ENCODE peak calls at places on chromosomes 16 and 17, in ten cellular contexts. Q is suprapubic skin; X is CD4-positive, alpha-beta T cell; N is PC-9; V is CD8-positive, alpha-beta T cell; R is mucosa of descending colon; K is cardiac fibroblast; L is A549; E is endothelial cell; O is choroid plexus epithelial cell. C is an unnamed sample.

GRCh38 chr16:57315401-57315800 is 30.9 kb upstream of the PLLP start:
- DNase-seq in K (no peak), L (no peak), N (no peak), Q (peak), R (no peak), V (no peak), X (no peak), O (no peak), E (no peak), C (no peak)

GRCh38 chr17:204427-205175 is 23.2 kb upstream of the DOC2B start:
- DNase-seq in V (no peak), N (no peak), K (no peak), O (no peak), Q (no peak), R (no peak), L (no peak), E (no peak), X (no peak), C (no peak)

GRCh38 chr16:47311738-47312505 is 148.9 kb downstream of the ITFG1 start:
- DNase-seq in E (no peak), K (peak), N (peak), L (peak), X (no peak), Q (no peak), R (peak), O (peak), V (no peak), C (peak)

GRCh38 chr17:83056583-83057396 is 22.6 kb upstream of the METRNL start:
- DNase-seq in Q (no peak), N (no peak), R (no peak), K (no peak), V (no peak), E (peak), L (no peak), X (no peak), O (no peak), C (no peak)

GRCh38 chr16:65306313-65306712 is 184.4 kb upstream of the CDH11 start:
- DNase-seq in O (no peak), X (no peak), L (no peak), E (no peak), N (no peak), Q (no peak), V (no peak), R (no peak), K (no peak), C (no peak)

GRCh38 chr16:52467753-52468152 is 79.2 kb downstream of the TOX3 start:
- DNase-seq in O (no peak), Q (no peak), E (no peak), V (no peak), K (no peak), X (no peak), R (no peak), L (no peak), N (no peak), C (no peak)

GRCh38 chr17:50150354-50151040 is at the start of gene PPP1R9B:
- DNase-seq in N (no peak), V (no peak), L (no peak), X (no peak), R (no peak), E (no peak), Q (no peak), O (no peak), K (no peak), C (no peak)

GRCh38 chr17:58966208-58966607 is 140.5 kb downstream of the TRIM37 start:
- DNase-seq in O (no peak), R (no peak), Q (no peak), N (no peak), V (no peak), L (no peak), X (no peak), E (no peak), K (no peak), C (no peak)

GRCh38 chr17:4540224-4541040 is 14.8 kb downstream of the MYBBP1A start:
- DNase-seq in L (no peak), R (no peak), X (no peak), O (no peak), V (no peak), Q (no peak), N (no peak), E (peak), K (no peak), C (no peak)

GRCh38 chr17:80791758-80792284 is 199.8 kb upstream of the CHMP6 start:
- DNase-seq in V (no peak), K (peak), L (peak), R (peak), N (peak), Q (peak), X (no peak), E (no peak), O (peak), C (peak)

GRCh38 chr16:1082952-1083675 is 10.6 kb downstream of the SSTR5 start:
- DNase-seq in K (no peak), R (no peak), L (no peak), N (no peak), Q (no peak), V (no peak), E (no peak), O (no peak), X (no peak), C (peak)

GRCh38 chr17:49730078-49730786 is 22.5 kb upstream of the SLC35B1 start:
- DNase-seq in V (no peak), L (no peak), K (peak), N (no peak), Q (peak), X (no peak), O (peak), E (no peak), R (peak), C (no peak)

GRCh38 chr17:73901661-73902415 is 257.6 kb upstream of the SDK2 start:
- DNase-seq in E (peak), O (no peak), R (peak), N (no peak), V (no peak), Q (no peak), K (no peak), L (no peak), X (peak), C (no peak)

GRCh38 chr17:57107498-57108101 is 22.6 kb downstream of the AKAP1 start:
- DNase-seq in O (peak), E (no peak), X (no peak), V (no peak), K (no peak), R (peak), Q (no peak), L (peak), N (peak), C (peak)

GRCh38 chr17:40564195-40564882 is 933 bp downstream of the CCR7 start:
- DNase-seq in Q (no peak), R (no peak), V (no peak), O (no peak), N (no peak), K (no peak), L (no peak), X (no peak), E (no peak), C (no peak)

GRCh38 chr16:28556914-28557320 is 3.2 kb downstream of the SGF29 start:
- DNase-seq in O (no peak), R (no peak), Q (no peak), K (no peak), E (no peak), N (no peak), X (no peak), V (no peak), L (no peak), C (no peak)

GRCh38 chr17:41325126-41325525 is 9.6 kb upstream of the KRTAP17-1 start:
- DNase-seq in N (no peak), X (no peak), Q (no peak), R (no peak), L (no peak), E (no peak), K (no peak), V (no peak), O (no peak), C (no peak)

GRCh38 chr17:39144414-39144813 is 7.0 kb downstream of the PLXDC1 start:
- DNase-seq in N (no peak), L (no peak), O (peak), R (peak), V (no peak), Q (peak), E (no peak), K (peak), X (no peak), C (peak)

GRCh38 chr16:9438991-9439390 is 347.5 kb downstream of the HAPSTR1 start:
- DNase-seq in R (no peak), O (no peak), V (no peak), E (no peak), L (no peak), Q (no peak), N (no peak), K (no peak), X (no peak), C (no peak)

GRCh38 chr16:29784901-29785500 is 5.5 kb upstream of the KIF22 start:
- DNase-seq in O (peak), K (peak), X (peak), L (peak), N (no peak), R (peak), E (peak), Q (peak), V (peak), C (no peak)
- TF ChIP-seq CTCF in O (peak), K (peak), X (peak), L (no peak), N (no peak), R (peak), E (peak), Q (peak), V (peak), C (no peak)

GRCh38 chr16:66658143-66658859 is 38.2 kb downstream of the CMTM4 start:
- DNase-seq in R (no peak), V (no peak), K (no peak), E (no peak), O (no peak), X (no peak), N (no peak), Q (no peak), L (no peak), C (no peak)

GRCh38 chr16:66660422-66661209 is 35.9 kb downstream of the CMTM4 start:
- DNase-seq in L (peak), Q (no peak), R (peak), X (no peak), V (no peak), E (peak), N (no peak), O (peak), K (peak), C (peak)

GRCh38 chr16:66658860-66659190 is 37.7 kb downstream of the CMTM4 start:
- DNase-seq in Q (no peak), L (no peak), R (no peak), O (no peak), V (no peak), X (no peak), N (no peak), E (no peak), K (no peak), C (no peak)

GRCh38 chr16:66661210-66661560 is 35.4 kb downstream of the CMTM4 start:
- DNase-seq in Q (no peak), L (no peak), N (no peak), V (no peak), O (no peak), K (no peak), X (no peak), E (no peak), R (no peak), C (no peak)

DNA sequence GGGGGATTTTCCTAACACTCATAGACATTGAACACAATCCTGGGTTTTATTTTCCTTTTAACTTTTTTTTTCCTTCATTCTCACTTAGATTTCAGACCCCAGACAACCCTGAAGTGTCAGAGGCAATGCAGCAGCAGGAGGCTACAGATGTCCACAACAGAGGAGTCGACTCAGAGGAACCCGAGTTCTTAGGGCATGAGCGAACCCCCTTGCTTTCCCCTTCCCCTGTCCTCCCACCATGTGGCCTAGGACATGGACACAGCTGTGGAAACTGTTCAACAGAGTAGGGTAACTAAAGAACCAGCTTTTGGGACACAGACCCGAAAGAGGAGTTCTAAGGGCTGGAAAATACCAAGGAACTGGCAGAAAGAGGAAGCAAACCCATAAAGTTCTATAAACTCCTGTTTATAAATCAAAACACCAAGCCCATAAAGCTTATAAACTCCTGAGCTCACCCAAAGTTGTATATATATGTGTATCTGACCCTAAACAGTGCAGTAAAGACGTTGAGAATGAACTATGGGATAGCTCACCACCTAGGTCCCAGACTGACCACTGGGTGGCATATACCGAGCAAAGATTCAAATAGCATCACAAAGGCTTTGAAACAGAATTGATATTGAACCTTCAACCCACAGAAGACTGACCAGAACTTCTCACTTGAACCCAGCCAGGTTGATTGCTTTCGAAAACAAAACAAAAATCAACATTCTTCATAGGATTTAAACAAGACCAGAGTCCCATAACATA is 33.9 kb downstream of the CMTM4 start:
- DNase-seq in V (no peak), K (peak), E (no peak), O (peak), R (peak), N (no peak), L (peak), X (no peak), Q (no peak), C (peak)
- TF ChIP-seq CTCF in V (no peak), K (peak), E (no peak), O (peak), R (peak), N (peak), L (peak), X (no peak), Q (peak), C (peak)

DNA sequence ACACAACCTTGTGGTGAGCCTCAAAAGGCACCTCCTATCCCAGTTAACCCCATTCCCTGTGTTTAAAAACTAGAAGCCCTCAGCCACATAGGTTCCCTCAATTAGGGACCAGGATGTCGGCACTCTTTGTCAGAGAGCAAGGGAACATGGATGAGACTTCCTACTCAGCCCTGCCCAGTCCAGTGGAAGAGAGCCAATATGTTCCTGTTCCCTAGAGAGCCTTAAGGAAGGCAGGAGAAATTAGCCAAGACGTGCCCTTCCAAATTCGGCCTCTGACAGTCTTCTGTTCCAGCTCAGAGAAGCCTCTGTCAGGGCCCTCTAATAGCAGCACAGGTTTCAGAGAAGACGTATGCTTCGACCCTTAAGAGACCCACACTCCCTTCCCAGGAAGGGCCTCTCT is 14.6 kb upstream of the DHRS13 start:
- DNase-seq in L (no peak), O (no peak), X (no peak), V (no peak), R (no peak), E (no peak), N (no peak), K (no peak), Q (no peak), C (no peak)
- TF ChIP-seq CTCF in L (no peak), O (no peak), X (no peak), V (no peak), R (no peak), E (no peak), N (no peak), K (no peak), Q (no peak), C (no peak)

GRCh38 chr16:50394215-50394802 is 25.5 kb upstream of the BRD7 start:
- DNase-seq in O (no peak), R (no peak), V (no peak), Q (no peak), L (no peak), N (no peak), E (no peak), X (no peak), K (no peak), C (no peak)
- TF ChIP-seq CTCF in O (no peak), R (no peak), V (no peak), Q (no peak), L (no peak), N (no peak), E (no peak), X (no peak), K (no peak), C (no peak)

DNA sequence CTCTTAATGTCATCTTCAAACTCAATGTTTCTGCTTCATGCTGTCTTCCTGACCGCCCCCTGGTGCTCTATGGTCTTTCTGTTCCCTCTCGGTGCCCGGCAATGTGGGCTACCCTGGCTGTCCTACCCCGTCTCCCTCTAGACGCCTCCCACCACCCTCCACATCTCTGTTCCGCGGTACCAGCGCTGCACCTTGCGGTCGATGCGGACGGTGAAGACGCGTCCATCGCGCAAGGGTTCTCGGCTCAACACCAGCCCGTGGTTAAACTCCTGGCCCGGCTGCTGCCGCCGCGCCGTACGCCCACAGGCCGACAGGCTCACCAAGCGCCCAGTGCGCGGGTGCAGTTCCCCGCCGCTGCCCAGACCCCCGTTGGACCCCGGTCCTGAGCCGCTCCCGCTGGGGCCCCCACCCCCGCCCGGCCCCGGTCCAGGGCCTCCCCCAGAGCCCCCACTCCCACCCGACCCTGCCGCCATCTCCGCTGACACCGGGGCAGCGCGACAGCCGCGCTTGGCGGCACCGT is at the start of gene NEURL4:
- DNase-seq in V (no peak), R (peak), N (no peak), E (no peak), L (peak), K (no peak), X (no peak), O (no peak), Q (no peak), C (no peak)
- TF ChIP-seq CTCF in V (no peak), R (no peak), N (no peak), E (no peak), L (no peak), K (no peak), X (no peak), O (peak), Q (no peak), C (no peak)

GRCh38 chr17:48470388-48471034 is 40.5 kb upstream of the SKAP1 start:
- DNase-seq in R (no peak), X (no peak), V (no peak), N (no peak), E (no peak), O (peak), Q (no peak), K (peak), L (peak), C (no peak)
- TF ChIP-seq CTCF in R (no peak), X (no peak), V (no peak), N (no peak), E (no peak), O (peak), Q (no peak), K (no peak), L (no peak), C (no peak)

GRCh38 chr17:44121997-44122824 is 1.2 kb downstream of the HDAC5 start:
- DNase-seq in E (no peak), L (no peak), V (no peak), O (no peak), R (no peak), X (no peak), K (no peak), N (no peak), Q (no peak), C (no peak)
- TF ChIP-seq CTCF in E (no peak), L (no peak), V (no peak), O (no peak), R (no peak), X (no peak), K (no peak), N (no peak), Q (no peak), C (no peak)